ENCODE peak calls at places on chromosome 22, in ten cellular contexts. M is fibroblast of lung; U is effector memory CD4-positive, alpha-beta T cell; A is stimulated activated CD4-positive, alpha-beta T cell treated with anti-CD3 and anti-CD28 coated beads, Interleukin-12 subunit alpha, Interleukin-12 subunit beta, amount 100 ng/mL, for 4 hours; H is EL; Y is CD8-positive, alpha-beta memory T cell; T is NCI-H748 treated with DMSO at 0.1 percent for 48 hours; D is DMS 273 treated with DMSO at 0.1 percent for 48 hours; Z is A549; J is GM06990. V is an unnamed sample.

GRCh38 chr22:23236026-23236425 is 55.7 kb downstream of the BCR start:
- DNase-seq in M (no peak), U (no peak), A (no peak), H (peak; percentile 30), Y (no peak), T (no peak), D (no peak), Z (no peak), J (no peak), V (no peak)

GRCh38 chr22:48244388-48245118 is 1482.1 kb downstream of the TBC1D22A start:
- DNase-seq in M (no peak), U (no peak), A (no peak), H (no peak), Y (no peak), T (no peak), D (no peak), Z (no peak), J (no peak), V (no peak)

GRCh38 chr22:46801331-46801811 is 38.9 kb downstream of the TBC1D22A start:
- DNase-seq in M (no peak), U (no peak), A (no peak), H (no peak), Y (no peak), T (peak; percentile 77), D (no peak), Z (no peak), J (no peak), V (no peak)

GRCh38 chr22:50016308-50016987 is 3.9 kb upstream of the IL17REL start:
- DNase-seq in M (no peak), U (no peak), A (no peak), H (no peak), Y (no peak), T (no peak), D (no peak), Z (no peak), J (no peak), V (no peak)

GRCh38 chr22:26131755-26132154 is 37.5 kb upstream of the SEZ6L start:
- DNase-seq in M (no peak), U (no peak), A (no peak), H (no peak), Y (no peak), T (no peak), D (no peak), Z (no peak), J (no peak), V (no peak)

GRCh38 chr22:19834599-19834998 is 20.1 kb downstream of the GNB1L start:
- DNase-seq in M (no peak), U (no peak), A (no peak), H (no peak), Y (no peak), T (no peak), D (no peak), Z (no peak), J (no peak), V (no peak)

GRCh38 chr22:41917375-41917905 is 2.6 kb upstream of the SHISA8 start:
- DNase-seq in M (no peak), U (no peak), A (no peak), H (no peak), Y (no peak), T (no peak), D (no peak), Z (no peak), J (no peak), V (no peak)

GRCh38 chr22:39621826-39622225 is 51.3 kb downstream of the CACNA1I start:
- DNase-seq in M (no peak), U (no peak), A (no peak), H (no peak), Y (no peak), T (no peak), D (no peak), Z (no peak), J (no peak), V (no peak)

GRCh38 chr22:39224550-39224949 is 20.2 kb downstream of the PDGFB start:
- DNase-seq in M (no peak), U (no peak), A (no peak), H (no peak), Y (no peak), T (no peak), D (no peak), Z (no peak), J (no peak), V (no peak)

GRCh38 chr22:48950151-48950915 is 877.3 kb downstream of the BRD1 start:
- DNase-seq in M (no peak), U (no peak), A (no peak), H (no peak), Y (no peak), T (no peak), D (no peak), Z (no peak), J (no peak), V (no peak)

GRCh38 chr22:47228767-47229166 is 466.3 kb downstream of the TBC1D22A start:
- DNase-seq in M (no peak), U (no peak), A (no peak), H (no peak), Y (no peak), T (no peak), D (no peak), Z (no peak), J (no peak), V (no peak)

V was measured in T47D.